ENCODE peak calls at places on chromosomes 12 and 14, in ten cellular contexts. E is small intestine; N is neural progenitor cell; J is right cardiac atrium; W is CD8-positive, alpha-beta memory T cell; C is OCI-LY7; F is astrocyte; Y is colonic mucosa; B is neuronal stem cell; M is CD8-positive, alpha-beta T cell. R is an unnamed sample.

GRCh38 chr14:90871605-90872233 is 55.5 kb upstream of the TTC7B start:
- DNase-seq in N (no peak), J (no peak), E (peak), Y (no peak), C (no peak), B (no peak), W (no peak), F (peak), M (no peak), R (no peak)

GRCh38 chr12:94732367-94732990 is 82.1 kb upstream of the TMCC3 start:
- DNase-seq in B (no peak), N (no peak), F (no peak), J (no peak), Y (no peak), C (no peak), M (no peak), E (no peak), W (no peak), R (no peak)

GRCh38 chr14:24241829-24242443 is 487 bp downstream of the TINF2 start:
- DNase-seq in C (peak), B (no peak), J (peak), N (peak), Y (peak), E (peak), M (peak), F (peak), W (peak), R (peak)

GRCh38 chr14:55121628-55122440 is 7.2 kb upstream of the LGALS3 start:
- DNase-seq in Y (no peak), N (no peak), E (peak), M (no peak), C (no peak), J (no peak), F (no peak), B (no peak), W (no peak), R (no peak)

GRCh38 chr12:95648990-95649791 is 97.9 kb upstream of the USP44 start:
- DNase-seq in Y (peak), N (no peak), F (peak), C (no peak), M (no peak), B (no peak), E (peak), J (no peak), W (no peak), R (no peak)

GRCh38 chr14:22226381-22226780 is 362.6 kb downstream of the DAD1 start:
- DNase-seq in C (peak), W (peak), M (peak), N (peak), J (no peak), B (no peak), F (no peak), Y (no peak), E (no peak), R (no peak)

GRCh38 chr12:84435682-84436081 is 476.9 kb downstream of the SLC6A15 start:
- DNase-seq in M (no peak), B (peak), W (no peak), J (no peak), N (peak), Y (no peak), E (no peak), F (no peak), C (no peak), R (no peak)

GRCh38 chr14:104436741-104437701 is 142.5 kb upstream of the C14orf180 start:
- DNase-seq in F (no peak), Y (peak), J (no peak), E (peak), C (no peak), W (no peak), N (no peak), B (no peak), M (no peak), R (no peak)

GRCh38 chr14:37203423-37203822 is 5.7 kb downstream of the MIPOL1 start:
- DNase-seq in E (no peak), J (no peak), F (no peak), W (no peak), Y (no peak), C (no peak), N (no peak), B (no peak), M (no peak), R (no peak)

GRCh38 chr12:92619730-92620684 is 82.8 kb upstream of the PLEKHG7 start:
- DNase-seq in Y (no peak), B (no peak), J (no peak), M (no peak), F (peak), N (no peak), W (no peak), E (no peak), C (no peak), R (no peak)

GRCh38 chr12:56103066-56103711 is 1.2 kb upstream of the PA2G4 start:
- DNase-seq in B (no peak), E (peak), Y (no peak), M (no peak), J (no peak), N (no peak), F (no peak), C (no peak), W (peak), R (no peak)

GRCh38 chr12:124928912-124929530 is 14.6 kb upstream of the UBC start:
- DNase-seq in B (no peak), N (no peak), F (no peak), C (no peak), W (no peak), J (no peak), M (no peak), Y (no peak), E (no peak), R (no peak)

GRCh38 chr14:47235619-47236018 is 439.8 kb downstream of the MDGA2 start:
- DNase-seq in M (no peak), E (no peak), C (no peak), N (no peak), W (no peak), F (no peak), B (no peak), Y (no peak), J (no peak), R (no peak)

GRCh38 chr14:68181395-68182326 is 362.1 kb downstream of the RAD51B start:
- DNase-seq in N (no peak), M (no peak), B (no peak), J (no peak), E (no peak), F (peak), C (no peak), W (no peak), Y (no peak), R (no peak)

GRCh38 chr12:58532855-58533608 is 387.3 kb downstream of the LRIG3 start:
- DNase-seq in M (no peak), W (no peak), Y (no peak), E (no peak), J (no peak), N (no peak), F (no peak), C (no peak), B (no peak), R (no peak)

GRCh38 chr12:58530421-58531067 is 389.8 kb downstream of the LRIG3 start:
- DNase-seq in M (no peak), B (no peak), W (no peak), J (no peak), Y (no peak), C (no peak), N (no peak), E (no peak), F (peak), R (no peak)

GRCh38 chr12:58529897-58530296 is 390.4 kb downstream of the LRIG3 start:
- DNase-seq in J (no peak), N (no peak), W (no peak), B (no peak), E (no peak), M (no peak), F (peak), C (no peak), Y (no peak), R (no peak)

GRCh38 chr12:58537278-58537677 is 383.0 kb downstream of the LRIG3 start:
- DNase-seq in F (peak), M (no peak), B (no peak), Y (no peak), C (no peak), E (no peak), J (no peak), N (no peak), W (no peak), R (no peak)

GRCh38 chr12:58533652-58534051 is 386.7 kb downstream of the LRIG3 start:
- DNase-seq in M (no peak), J (no peak), B (no peak), W (no peak), E (no peak), F (no peak), Y (no peak), N (no peak), C (no peak), R (no peak)
- H3K27ac ChIP-seq in M (no peak), J (no peak), B (no peak), W (no peak), E (no peak), F (no peak), Y (no peak), N (no peak), C (no peak), R (no peak)

DNA sequence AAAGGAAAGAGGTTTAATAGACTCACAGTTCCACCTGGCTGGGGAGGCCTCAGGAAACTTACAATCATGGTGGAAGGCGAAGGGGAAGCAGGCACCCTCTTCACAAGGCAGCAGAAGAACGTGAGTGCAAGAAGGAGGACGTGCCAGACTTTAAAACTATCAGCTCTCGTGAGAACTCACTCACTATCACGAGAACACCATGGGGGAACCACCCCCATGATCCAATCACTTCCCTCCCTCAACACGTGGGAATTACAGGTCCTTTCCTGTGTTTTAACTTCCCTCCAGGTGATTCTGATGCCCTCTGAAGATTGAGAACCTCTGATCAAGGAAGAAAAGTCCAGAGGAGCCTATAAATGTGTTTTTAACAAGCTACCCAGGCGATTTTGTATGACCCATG is 358.7 kb downstream of the MED13L start:
- DNase-seq in E (no peak), C (no peak), Y (no peak), B (no peak), W (no peak), J (no peak), N (no peak), M (no peak), F (no peak), R (no peak)
- H3K27ac ChIP-seq in E (no peak), C (no peak), Y (no peak), B (no peak), W (no peak), J (no peak), N (no peak), M (no peak), F (no peak), R (no peak)

DNA sequence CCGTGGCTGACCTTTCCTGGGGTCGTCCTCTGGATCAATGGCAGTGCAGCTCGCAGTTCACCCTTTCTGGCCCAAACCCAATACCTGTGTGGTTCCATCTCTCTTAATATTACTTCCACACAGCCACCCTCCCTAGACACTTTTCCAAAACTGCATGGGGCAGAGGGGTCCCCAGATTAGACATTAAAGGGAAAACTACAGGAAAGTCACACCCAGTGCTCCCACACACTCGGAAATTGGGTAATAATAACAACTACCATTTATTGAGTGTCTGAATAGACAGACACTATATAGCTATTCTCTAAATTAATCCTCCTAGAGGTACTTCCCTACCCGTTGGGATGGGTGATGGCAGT is 628 bp upstream of the PXN start:
- DNase-seq in W (no peak), N (no peak), C (no peak), J (no peak), F (no peak), M (no peak), Y (no peak), B (no peak), E (no peak), R (no peak)
- H3K27ac ChIP-seq in W (no peak), N (no peak), C (no peak), J (no peak), F (no peak), M (no peak), Y (no peak), B (no peak), E (peak), R (no peak)

GRCh38 chr14:85333313-85333712 is 196.6 kb upstream of the FLRT2 start:
- DNase-seq in B (no peak), N (no peak), J (no peak), Y (no peak), E (no peak), C (no peak), M (no peak), W (no peak), F (peak), R (no peak)

GRCh38 chr14:85336817-85337216 is 193.1 kb upstream of the FLRT2 start:
- DNase-seq in F (peak), J (no peak), C (no peak), N (no peak), M (no peak), B (no peak), E (no peak), Y (no peak), W (no peak), R (no peak)

GRCh38 chr14:85334316-85334715 is 195.6 kb upstream of the FLRT2 start:
- DNase-seq in N (no peak), Y (no peak), W (no peak), F (peak), E (no peak), B (no peak), J (no peak), M (no peak), C (no peak), R (no peak)

GRCh38 chr14:85336257-85336656 is 193.7 kb upstream of the FLRT2 start:
- DNase-seq in M (no peak), B (no peak), J (no peak), F (no peak), Y (no peak), N (no peak), W (no peak), C (no peak), E (no peak), R (no peak)

DNA sequence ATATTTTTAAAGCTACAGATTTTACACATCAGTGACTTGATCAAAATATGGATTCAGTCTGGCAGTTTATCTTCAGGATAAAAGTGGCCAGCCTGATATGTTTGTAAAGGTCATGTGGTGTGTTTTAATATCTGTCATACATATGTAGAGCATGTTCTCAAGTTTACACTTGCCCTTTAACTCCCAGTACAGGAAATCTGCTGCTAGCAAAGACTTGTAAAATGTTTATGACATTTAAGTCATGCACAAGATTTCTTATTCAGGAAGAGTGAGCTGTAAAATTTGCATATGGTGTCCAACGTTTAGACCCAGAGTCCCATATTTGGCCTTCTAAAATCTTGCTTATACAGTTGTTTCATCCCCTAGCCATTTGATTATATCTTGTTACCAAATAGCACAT is 197.5 kb upstream of the FLRT2 start:
- DNase-seq in W (no peak), Y (no peak), E (no peak), J (no peak), F (no peak), N (no peak), C (no peak), M (no peak), B (no peak), R (no peak)
- H3K27ac ChIP-seq in W (no peak), Y (no peak), E (no peak), J (no peak), F (no peak), N (no peak), C (no peak), M (no peak), B (no peak), R (no peak)

GRCh38 chr14:92625213-92625612 is 111.6 kb downstream of the RIN3 start:
- DNase-seq in C (no peak), B (no peak), F (peak), W (no peak), Y (no peak), E (no peak), J (no peak), N (no peak), M (no peak), R (no peak)

GRCh38 chr14:92622311-92622710 is 108.7 kb downstream of the RIN3 start:
- DNase-seq in F (no peak), B (no peak), N (no peak), M (no peak), E (no peak), Y (no peak), J (no peak), C (no peak), W (no peak), R (no peak)

GRCh38 chr14:92626041-92626440 is 112.5 kb downstream of the RIN3 start:
- DNase-seq in E (no peak), Y (no peak), N (no peak), C (no peak), F (no peak), B (no peak), M (no peak), J (no peak), W (no peak), R (no peak)

GRCh38 chr14:92627707-92628215 is 114.2 kb downstream of the RIN3 start:
- DNase-seq in B (no peak), F (no peak), N (peak), C (no peak), J (no peak), Y (no peak), W (no peak), M (no peak), E (no peak), R (no peak)

GRCh38 chr14:92624764-92625163 is 111.2 kb downstream of the RIN3 start:
- DNase-seq in Y (no peak), M (no peak), F (no peak), W (no peak), C (no peak), N (no peak), E (no peak), B (no peak), J (no peak), R (no peak)
- H3K27ac ChIP-seq in Y (no peak), M (no peak), F (peak), W (no peak), C (no peak), N (no peak), E (no peak), B (no peak), J (no peak), R (no peak)